ENCODE peak calls at places on chromosomes 3 and 15, in five cellular contexts. N, M, T, C and Z are unnamed samples.
A peak's percentile ranks its signal among the peaks of the same experiment; 100 is the strongest.

GRCh38 chr3:189334064-189334920 is 162.5 kb downstream of the TPRG1 start:
- DNase-seq in T (no peak), C (no peak), M (no peak), N (no peak), Z (no peak)

GRCh38 chr15:69119016-69119415 is 41.4 kb upstream of the GLCE start:
- DNase-seq in M (no peak), N (no peak), C (no peak), T (no peak), Z (no peak)

GRCh38 chr3:147431746-147432145 is 22.6 kb downstream of the ZIC1 start:
- DNase-seq in C (no peak), T (no peak), N (no peak), M (no peak), Z (no peak)

GRCh38 chr3:100076544-100077529 is 37.5 kb downstream of the FILIP1L start:
- DNase-seq in M (no peak), N (no peak), C (no peak), T (no peak), Z (no peak)

GRCh38 chr3:148601766-148602685 is 95.7 kb upstream of the AGTR1 start:
- DNase-seq in C (peak; percentile 43), M (no peak), T (no peak), N (no peak), Z (no peak)

GRCh38 chr3:174953068-174953467 is 93.9 kb downstream of the NAALADL2 start:
- DNase-seq in N (no peak), M (no peak), C (no peak), T (no peak), Z (no peak)

GRCh38 chr15:91283155-91283554 is 183.1 kb downstream of the SV2B start:
- DNase-seq in N (no peak), C (no peak), T (no peak), M (no peak), Z (no peak)

GRCh38 chr3:111652492-111653180 is 57.5 kb upstream of the ZBED2 start:
- DNase-seq in N (no peak), T (no peak), C (no peak), M (no peak), Z (no peak)

GRCh38 chr3:59150039-59150438 is 100.2 kb upstream of the CFAP20DC start:
- DNase-seq in C (no peak), N (no peak), M (no peak), T (no peak), Z (no peak)

GRCh38 chr3:196323723-196324122 is 5.7 kb upstream of the DYNLT2B start:
- DNase-seq in T (no peak), N (no peak), M (no peak), C (peak; percentile 32), Z (no peak)

GRCh38 chr3:66609660-66610547 is 109.1 kb upstream of the LRIG1 start:
- DNase-seq in M (no peak), N (peak; percentile 81), C (peak; percentile 65), T (no peak), Z (no peak)

GRCh38 chr3:126130981-126131750 is 47.2 kb upstream of the SLC41A3 start:
- DNase-seq in N (no peak), T (no peak), M (no peak), C (no peak), Z (no peak)

GRCh38 chr15:60316961-60317360 is 80.8 kb downstream of the ANXA2 start:
- DNase-seq in T (no peak), N (no peak), C (no peak), M (no peak), Z (no peak)

GRCh38 chr3:187919018-187919417 is 173.8 kb upstream of the BCL6 start:
- DNase-seq in M (peak; percentile 44), C (no peak), T (no peak), N (no peak), Z (peak; percentile 26)

GRCh38 chr3:182182531-182182968 is 470.8 kb downstream of the SOX2 start:
- DNase-seq in T (no peak), M (peak; percentile 28), C (no peak), N (peak; percentile 22), Z (no peak)

GRCh38 chr3:79018671-79019136 is 749.1 kb downstream of the ROBO1 start:
- DNase-seq in M (peak; percentile 15), C (peak; percentile 72), T (peak; percentile 61), N (peak; percentile 43), Z (no peak)

GRCh38 chr3:100813828-100814227 is 104.5 kb downstream of the TFG start:
- DNase-seq in T (no peak), C (peak; percentile 50), M (no peak), N (no peak), Z (no peak)

GRCh38 chr3:36362216-36362615 is 18.1 kb upstream of the STAC start:
- DNase-seq in C (peak; percentile 60), M (no peak), N (no peak), T (no peak), Z (no peak)

GRCh38 chr3:48789665-48790064 is 58.0 kb downstream of the PRKAR2A start:
- DNase-seq in N (no peak), M (no peak), C (no peak), T (no peak), Z (no peak)

GRCh38 chr3:156811092-156811862 is 14.9 kb upstream of the LEKR1 start:
- DNase-seq in T (no peak), N (no peak), M (no peak), C (peak; percentile 34), Z (no peak)

GRCh38 chr15:27058939-27059338 is 88.0 kb downstream of the GABRG3 start:
- DNase-seq in M (no peak), N (no peak), T (no peak), C (no peak), Z (no peak)

GRCh38 chr3:194995922-194996321 is 275.0 kb downstream of the XXYLT1 start:
- DNase-seq in T (no peak), M (no peak), N (no peak), C (no peak), Z (no peak)

GRCh38 chr3:184716652-184717607 is 5.1 kb upstream of the MAGEF1 start:
- DNase-seq in C (peak; percentile 23), M (no peak), T (no peak), N (peak; percentile 84), Z (no peak)

GRCh38 chr3:136018876-136019275 is 53.3 kb downstream of the PPP2R3A start:
- DNase-seq in C (peak; percentile 40), M (no peak), N (no peak), T (no peak), Z (no peak)